ENCODE peak calls at places on chromosomes 1 and 21, in eight cellular contexts. T, H, A, E, L, O, N and K are unnamed samples.

GRCh38 chr1:230176871-230177411 is 109.9 kb downstream of the GALNT2 start:
- DNase-seq in O (no peak), A (peak; percentile 39), N (no peak), E (no peak), H (no peak), L (no peak), T (no peak), K (peak; percentile 92)

GRCh38 chr21:17334478-17334877 is 178.4 kb upstream of the CXADR start:
- DNase-seq in E (no peak), O (no peak), N (no peak), T (no peak), A (no peak), L (no peak), H (no peak), K (no peak)

GRCh38 chr21:41229527-41230248 is 61.7 kb downstream of the BACE2 start:
- DNase-seq in N (no peak), L (no peak), T (no peak), E (peak; percentile 1), O (no peak), H (no peak), A (no peak), K (no peak)

GRCh38 chr1:145996433-145997155 is at the start of gene TXNIP:
- DNase-seq in O (peak; percentile 99), L (peak; percentile 100), E (peak; percentile 51), T (peak; percentile 100), H (peak; percentile 94), A (peak; percentile 99), N (peak; percentile 99), K (peak; percentile 100)

GRCh38 chr1:161100534-161100933 is 2.4 kb downstream of the KLHDC9 start:
- DNase-seq in O (no peak), A (no peak), H (no peak), L (no peak), N (no peak), E (no peak), T (no peak), K (no peak)

GRCh38 chr21:24896735-24897124 is 710.6 kb downstream of the MRPL39 start:
- DNase-seq in O (no peak), L (no peak), H (no peak), N (no peak), E (no peak), A (no peak), T (no peak), K (no peak)

GRCh38 chr21:40139636-40140035 is 272.4 kb downstream of the PCP4 start:
- DNase-seq in N (no peak), A (no peak), O (no peak), H (no peak), T (no peak), L (no peak), E (no peak), K (no peak)

GRCh38 chr1:5704785-5705514 is 287.3 kb downstream of the NPHP4 start:
- DNase-seq in E (no peak), L (no peak), N (no peak), O (no peak), H (no peak), T (no peak), A (no peak), K (peak; percentile 14)

GRCh38 chr1:185156321-185156853 is 366 bp downstream of the TRMT1L start:
- DNase-seq in H (no peak), T (peak; percentile 81), L (no peak), A (no peak), E (no peak), O (peak; percentile 4), N (peak; percentile 39), K (no peak)

GRCh38 chr1:97797403-97798183 is 123.2 kb downstream of the DPYD start:
- DNase-seq in E (no peak), L (no peak), T (no peak), A (no peak), H (no peak), N (no peak), O (no peak), K (no peak)

GRCh38 chr1:198907423-198907746 is 268.5 kb downstream of the PTPRC start:
- DNase-seq in N (no peak), L (no peak), H (no peak), O (no peak), E (no peak), A (no peak), T (no peak), K (no peak)

GRCh38 chr1:16615253-16616252 is 2.2 kb upstream of the NBPF1 start:
- DNase-seq in E (no peak), L (no peak), T (peak; percentile 81), O (no peak), A (peak; percentile 21), N (peak; percentile 46), H (no peak), K (peak; percentile 72)

GRCh38 chr1:239999170-239999569 is 92.5 kb upstream of the FMN2 start:
- DNase-seq in L (no peak), H (peak; percentile 4), T (no peak), O (no peak), A (no peak), N (no peak), E (no peak), K (no peak)

GRCh38 chr21:36349315-36349714 is 29.3 kb downstream of the MORC3 start:
- DNase-seq in H (no peak), A (no peak), O (no peak), N (no peak), E (no peak), L (no peak), T (no peak), K (no peak)

GRCh38 chr1:179083031-179083345 is 1.1 kb downstream of the TOR3A start:
- DNase-seq in E (no peak), N (no peak), H (no peak), T (no peak), L (no peak), A (no peak), O (no peak), K (no peak)

GRCh38 chr1:109283748-109284600 is 1.0 kb upstream of the PSRC1 start:
- DNase-seq in O (no peak), N (no peak), H (no peak), T (no peak), L (no peak), E (no peak), A (no peak), K (no peak)

GRCh38 chr1:40315795-40316594 is 1.1 kb downstream of the COL9A2 start:
- DNase-seq in N (no peak), L (no peak), A (peak; percentile 34), E (no peak), T (peak; percentile 72), O (no peak), H (no peak), K (no peak)

GRCh38 chr1:226809785-226810571 is 60.4 kb upstream of the PSEN2 start:
- DNase-seq in O (no peak), N (no peak), E (no peak), T (no peak), H (no peak), L (no peak), A (no peak), K (peak; percentile 57)

GRCh38 chr1:96234299-96234698 is 487.3 kb upstream of the PTBP2 start:
- DNase-seq in T (no peak), O (peak; percentile 0), L (no peak), A (no peak), N (peak; percentile 53), E (no peak), H (peak; percentile 2), K (peak; percentile 65)

GRCh38 chr1:21232044-21232443 is 55.3 kb upstream of the EIF4G3 start:
- DNase-seq in O (peak; percentile 35), N (peak; percentile 59), L (no peak), E (no peak), T (no peak), H (peak; percentile 56), A (peak; percentile 40), K (no peak)
- TF ChIP-seq EP300 in O (no peak), N (no peak), L (no peak), E (no peak), T (no peak), H (no peak), A (no peak), K (no peak)

GRCh38 chr1:156072251-156072650 is 10.0 kb downstream of the MEX3A start:
- DNase-seq in O (no peak), L (no peak), N (no peak), T (no peak), H (no peak), A (no peak), E (no peak), K (no peak)
- H3K4me3 ChIP-seq in O (no peak overlapping the region), L (no peak overlapping the region), N (no peak overlapping the region), T (no peak overlapping the region), H (no peak overlapping the region), A (no peak overlapping the region), E (no peak overlapping the region), K (no peak overlapping the region)

GRCh38 chr1:24931481-24932221 is 1.6 kb upstream of the RUNX3 start:
- DNase-seq in H (no peak), E (no peak), T (no peak), N (no peak), L (no peak), A (no peak), O (no peak), K (no peak)

GRCh38 chr1:24930703-24931480 is 816 bp upstream of the RUNX3 start:
- DNase-seq in E (no peak), T (no peak), O (no peak), N (no peak), L (no peak), A (no peak), H (no peak), K (no peak)

GRCh38 chr1:24929091-24929875 is 793 bp downstream of the RUNX3 start:
- DNase-seq in N (no peak), A (peak; percentile 51), E (no peak), T (no peak), O (peak; percentile 15), L (no peak), H (no peak), K (peak; percentile 56)

GRCh38 chr1:24928631-24929090 is 1.4 kb downstream of the RUNX3 start:
- DNase-seq in N (no peak), A (peak; percentile 45), L (no peak), H (no peak), O (no peak), T (no peak), E (no peak), K (peak; percentile 57)

DNA sequence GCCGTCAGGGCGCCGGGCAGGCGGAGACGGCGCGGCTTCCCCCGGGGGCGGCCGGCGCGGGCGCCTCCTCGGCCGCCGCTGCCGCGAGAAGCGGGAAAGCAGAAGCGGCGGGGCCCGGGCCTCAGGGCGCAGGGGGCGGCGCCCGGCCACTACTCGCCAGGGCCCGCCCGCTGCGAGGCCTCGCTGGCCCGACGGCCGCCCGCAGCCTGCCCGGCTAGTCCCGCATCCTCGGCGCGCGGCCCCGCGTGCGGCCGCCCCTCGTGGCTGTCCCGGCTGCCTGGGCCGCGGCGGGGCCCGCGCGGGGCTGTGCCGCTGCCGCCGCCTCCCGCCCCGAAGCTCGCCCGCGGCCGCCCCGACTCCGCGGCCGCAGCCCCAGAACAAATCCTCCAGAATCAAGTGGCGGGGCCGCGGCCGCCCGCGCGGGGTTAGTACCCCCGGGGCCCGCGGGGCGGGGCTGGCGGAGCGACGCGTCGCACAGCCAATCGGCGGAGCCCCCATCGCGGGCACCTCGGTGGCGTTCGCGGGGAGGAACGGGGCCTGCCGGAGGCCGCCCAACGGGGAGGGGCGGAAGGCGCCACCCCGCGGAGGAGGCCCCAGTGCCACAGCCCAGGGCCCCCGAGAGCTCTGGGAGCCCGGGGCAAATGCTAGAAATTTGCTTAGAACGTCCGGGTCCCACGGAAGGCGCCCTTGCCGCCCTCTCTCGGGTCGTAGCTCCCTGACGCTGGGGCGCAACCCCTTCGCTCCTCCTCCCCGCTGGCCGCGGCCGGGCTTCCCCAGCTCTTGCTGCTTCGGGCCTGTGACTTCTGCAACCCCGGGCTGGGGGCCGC is at the start of gene RUNX3:
- DNase-seq in H (no peak), O (peak; percentile 85), N (peak; percentile 64), L (no peak), T (no peak), A (peak; percentile 83), E (peak; percentile 76), K (peak; percentile 49)
- TF ChIP-seq CTCF in H (peak; percentile 37), O (no peak), N (no peak), L (no peak), T (no peak), A (no peak), E (peak; percentile 14), K (no peak)

GRCh38 chr21:14826630-14827029 is 238.2 kb downstream of the NRIP1 start:
- DNase-seq in L (no peak), H (no peak), T (no peak), A (no peak), E (peak; percentile 72), N (no peak), O (no peak), K (no peak)
- TF ChIP-seq EP300 in L (no peak), H (no peak), T (no peak), A (no peak), E (no peak), N (no peak), O (no peak), K (no peak)